ENCODE peak calls at places on chromosomes 3 and 15, in six cellular contexts. One of them, this sample, is unnamed.

GRCh38 chr3:30042274-30042859 is 564.0 kb upstream of the TGFBR2 start:
- DNase-seq in kidney glomerular epithelial cell: peak; percentile 77
- DNase-seq in brain microvascular endothelial cell: peak; percentile 78
- DNase-seq in colonic mucosa: peak; percentile 77
- DNase-seq in stimulated activated CD8-positive, alpha-beta memory T cell treated with anti-CD3 and anti-CD28 coated beads, Interleukin-2, amount 100 ng/mL, for 1 hour: no peak
- DNase-seq in WTC11: peak; percentile 58
- DNase-seq in this sample: peak; percentile 36

GRCh38 chr3:52890735-52891134 is 6.6 kb downstream of the STIMATE start:
- DNase-seq in WTC11: no peak
- DNase-seq in kidney glomerular epithelial cell: no peak
- DNase-seq in stimulated activated CD8-positive, alpha-beta memory T cell treated with anti-CD3 and anti-CD28 coated beads, Interleukin-2, amount 100 ng/mL, for 1 hour: no peak
- DNase-seq in brain microvascular endothelial cell: peak; percentile 22
- DNase-seq in colonic mucosa: no peak
- DNase-seq in this sample: no peak

GRCh38 chr3:191306428-191306827 is 22.8 kb upstream of the CCDC50 start:
- DNase-seq in WTC11: no peak
- DNase-seq in kidney glomerular epithelial cell: no peak
- DNase-seq in stimulated activated CD8-positive, alpha-beta memory T cell treated with anti-CD3 and anti-CD28 coated beads, Interleukin-2, amount 100 ng/mL, for 1 hour: no peak
- DNase-seq in colonic mucosa: no peak
- DNase-seq in brain microvascular endothelial cell: no peak
- DNase-seq in this sample: no peak

GRCh38 chr3:110459021-110459420 is 612.6 kb upstream of the NECTIN3 start:
- DNase-seq in colonic mucosa: no peak
- DNase-seq in WTC11: no peak
- DNase-seq in kidney glomerular epithelial cell: no peak
- DNase-seq in stimulated activated CD8-positive, alpha-beta memory T cell treated with anti-CD3 and anti-CD28 coated beads, Interleukin-2, amount 100 ng/mL, for 1 hour: no peak
- DNase-seq in brain microvascular endothelial cell: peak; percentile 1
- DNase-seq in this sample: no peak

GRCh38 chr15:72202302-72202701 is 4.7 kb upstream of the GRAMD2A start:
- DNase-seq in stimulated activated CD8-positive, alpha-beta memory T cell treated with anti-CD3 and anti-CD28 coated beads, Interleukin-2, amount 100 ng/mL, for 1 hour: no peak
- DNase-seq in colonic mucosa: no peak
- DNase-seq in brain microvascular endothelial cell: no peak
- DNase-seq in WTC11: no peak
- DNase-seq in kidney glomerular epithelial cell: no peak
- DNase-seq in this sample: no peak

GRCh38 chr3:71873093-71873611 is 88.2 kb upstream of the PROK2 start:
- DNase-seq in WTC11: no peak
- DNase-seq in brain microvascular endothelial cell: no peak
- DNase-seq in colonic mucosa: no peak
- DNase-seq in kidney glomerular epithelial cell: no peak
- DNase-seq in stimulated activated CD8-positive, alpha-beta memory T cell treated with anti-CD3 and anti-CD28 coated beads, Interleukin-2, amount 100 ng/mL, for 1 hour: no peak
- DNase-seq in this sample: no peak

GRCh38 chr15:20106026-20106425 is 435.6 kb downstream of the GOLGA6L6 start:
- DNase-seq in brain microvascular endothelial cell: no peak
- DNase-seq in WTC11: no peak
- DNase-seq in colonic mucosa: no peak
- DNase-seq in kidney glomerular epithelial cell: no peak
- DNase-seq in stimulated activated CD8-positive, alpha-beta memory T cell treated with anti-CD3 and anti-CD28 coated beads, Interleukin-2, amount 100 ng/mL, for 1 hour: no peak
- DNase-seq in this sample: no peak

GRCh38 chr3:192212979-192213378 is 514.4 kb downstream of the FGF12 start:
- DNase-seq in WTC11: no peak
- DNase-seq in brain microvascular endothelial cell: no peak
- DNase-seq in stimulated activated CD8-positive, alpha-beta memory T cell treated with anti-CD3 and anti-CD28 coated beads, Interleukin-2, amount 100 ng/mL, for 1 hour: no peak
- DNase-seq in kidney glomerular epithelial cell: no peak
- DNase-seq in colonic mucosa: no peak
- DNase-seq in this sample: no peak

GRCh38 chr3:153090973-153091372 is 71.1 kb upstream of the RAP2B start:
- DNase-seq in brain microvascular endothelial cell: no peak
- DNase-seq in WTC11: no peak
- DNase-seq in kidney glomerular epithelial cell: no peak
- DNase-seq in stimulated activated CD8-positive, alpha-beta memory T cell treated with anti-CD3 and anti-CD28 coated beads, Interleukin-2, amount 100 ng/mL, for 1 hour: no peak
- DNase-seq in colonic mucosa: no peak
- DNase-seq in this sample: no peak

GRCh38 chr15:72306211-72306785 is 13.7 kb downstream of the CELF6 start:
- DNase-seq in brain microvascular endothelial cell: peak; percentile 12
- DNase-seq in WTC11: peak; percentile 59
- DNase-seq in colonic mucosa: no peak
- DNase-seq in kidney glomerular epithelial cell: no peak
- DNase-seq in stimulated activated CD8-positive, alpha-beta memory T cell treated with anti-CD3 and anti-CD28 coated beads, Interleukin-2, amount 100 ng/mL, for 1 hour: no peak
- DNase-seq in this sample: no peak

GRCh38 chr15:64460737-64461576 is 579 bp downstream of the ZNF609 start:
- DNase-seq in kidney glomerular epithelial cell: peak; percentile 65
- DNase-seq in brain microvascular endothelial cell: peak; percentile 57
- DNase-seq in stimulated activated CD8-positive, alpha-beta memory T cell treated with anti-CD3 and anti-CD28 coated beads, Interleukin-2, amount 100 ng/mL, for 1 hour: no peak
- DNase-seq in colonic mucosa: peak; percentile 61
- DNase-seq in WTC11: peak; percentile 33
- DNase-seq in this sample: peak; percentile 50

GRCh38 chr3:43629254-43629653 is 7.4 kb upstream of the ANO10 start:
- DNase-seq in kidney glomerular epithelial cell: peak; percentile 94
- DNase-seq in colonic mucosa: no peak
- DNase-seq in stimulated activated CD8-positive, alpha-beta memory T cell treated with anti-CD3 and anti-CD28 coated beads, Interleukin-2, amount 100 ng/mL, for 1 hour: no peak
- DNase-seq in brain microvascular endothelial cell: no peak
- DNase-seq in WTC11: no peak
- DNase-seq in this sample: peak; percentile 74

GRCh38 chr3:188602111-188602510 is 448.2 kb downstream of the LPP start:
- DNase-seq in stimulated activated CD8-positive, alpha-beta memory T cell treated with anti-CD3 and anti-CD28 coated beads, Interleukin-2, amount 100 ng/mL, for 1 hour: no peak
- DNase-seq in brain microvascular endothelial cell: no peak
- DNase-seq in colonic mucosa: no peak
- DNase-seq in kidney glomerular epithelial cell: no peak
- DNase-seq in WTC11: no peak
- DNase-seq in this sample: no peak

GRCh38 chr3:39432342-39432741 is 25.8 kb downstream of the RPSA start:
- DNase-seq in brain microvascular endothelial cell: no peak
- DNase-seq in kidney glomerular epithelial cell: no peak
- DNase-seq in colonic mucosa: no peak
- DNase-seq in WTC11: no peak
- DNase-seq in stimulated activated CD8-positive, alpha-beta memory T cell treated with anti-CD3 and anti-CD28 coated beads, Interleukin-2, amount 100 ng/mL, for 1 hour: no peak
- DNase-seq in this sample: no peak

GRCh38 chr3:140557476-140557875 is 120.4 kb upstream of the TRIM42 start:
- DNase-seq in colonic mucosa: no peak
- DNase-seq in kidney glomerular epithelial cell: no peak
- DNase-seq in brain microvascular endothelial cell: no peak
- DNase-seq in WTC11: no peak
- DNase-seq in stimulated activated CD8-positive, alpha-beta memory T cell treated with anti-CD3 and anti-CD28 coated beads, Interleukin-2, amount 100 ng/mL, for 1 hour: no peak
- DNase-seq in this sample: no peak

GRCh38 chr15:71551566-71551965 is 258.8 kb upstream of the NR2E3 start:
- DNase-seq in WTC11: no peak
- DNase-seq in kidney glomerular epithelial cell: no peak
- DNase-seq in brain microvascular endothelial cell: no peak
- DNase-seq in colonic mucosa: no peak
- DNase-seq in stimulated activated CD8-positive, alpha-beta memory T cell treated with anti-CD3 and anti-CD28 coated beads, Interleukin-2, amount 100 ng/mL, for 1 hour: no peak
- DNase-seq in this sample: no peak

GRCh38 chr3:194132465-194133358 is 3.2 kb upstream of the HES1 start:
- DNase-seq in colonic mucosa: no peak
- DNase-seq in WTC11: no peak
- DNase-seq in kidney glomerular epithelial cell: no peak
- DNase-seq in brain microvascular endothelial cell: no peak
- DNase-seq in stimulated activated CD8-positive, alpha-beta memory T cell treated with anti-CD3 and anti-CD28 coated beads, Interleukin-2, amount 100 ng/mL, for 1 hour: no peak
- DNase-seq in this sample: no peak

GRCh38 chr15:90306560-90306959 is 41.1 kb downstream of the NGRN start:
- DNase-seq in WTC11: no peak
- DNase-seq in brain microvascular endothelial cell: no peak
- DNase-seq in colonic mucosa: no peak
- DNase-seq in kidney glomerular epithelial cell: no peak
- DNase-seq in stimulated activated CD8-positive, alpha-beta memory T cell treated with anti-CD3 and anti-CD28 coated beads, Interleukin-2, amount 100 ng/mL, for 1 hour: no peak
- DNase-seq in this sample: no peak

GRCh38 chr3:23761440-23761896 is 44.3 kb upstream of the UBE2E1 start:
- DNase-seq in kidney glomerular epithelial cell: peak; percentile 9
- DNase-seq in brain microvascular endothelial cell: peak; percentile 45
- DNase-seq in stimulated activated CD8-positive, alpha-beta memory T cell treated with anti-CD3 and anti-CD28 coated beads, Interleukin-2, amount 100 ng/mL, for 1 hour: no peak
- DNase-seq in WTC11: no peak
- DNase-seq in colonic mucosa: peak; percentile 37
- DNase-seq in this sample: no peak

GRCh38 chr3:72739521-72740466 is 108.5 kb downstream of the SHQ1 start:
- DNase-seq in WTC11: no peak
- DNase-seq in stimulated activated CD8-positive, alpha-beta memory T cell treated with anti-CD3 and anti-CD28 coated beads, Interleukin-2, amount 100 ng/mL, for 1 hour: no peak
- DNase-seq in brain microvascular endothelial cell: peak; percentile 45
- DNase-seq in kidney glomerular epithelial cell: peak; percentile 64
- DNase-seq in colonic mucosa: peak; percentile 43
- DNase-seq in this sample: peak; percentile 74

GRCh38 chr3:82448320-82448719 is 686.9 kb upstream of the GBE1 start:
- DNase-seq in stimulated activated CD8-positive, alpha-beta memory T cell treated with anti-CD3 and anti-CD28 coated beads, Interleukin-2, amount 100 ng/mL, for 1 hour: no peak
- DNase-seq in WTC11: no peak
- DNase-seq in brain microvascular endothelial cell: no peak
- DNase-seq in colonic mucosa: no peak
- DNase-seq in kidney glomerular epithelial cell: no peak
- DNase-seq in this sample: no peak

GRCh38 chr3:53180305-53181023 is 19.5 kb downstream of the PRKCD start:
- DNase-seq in WTC11: no peak
- DNase-seq in kidney glomerular epithelial cell: no peak
- DNase-seq in colonic mucosa: no peak
- DNase-seq in brain microvascular endothelial cell: no peak
- DNase-seq in stimulated activated CD8-positive, alpha-beta memory T cell treated with anti-CD3 and anti-CD28 coated beads, Interleukin-2, amount 100 ng/mL, for 1 hour: no peak
- DNase-seq in this sample: no peak

GRCh38 chr15:74928771-74929198 is 9.1 kb downstream of the COX5A start:
- DNase-seq in kidney glomerular epithelial cell: no peak
- DNase-seq in colonic mucosa: no peak
- DNase-seq in stimulated activated CD8-positive, alpha-beta memory T cell treated with anti-CD3 and anti-CD28 coated beads, Interleukin-2, amount 100 ng/mL, for 1 hour: no peak
- DNase-seq in WTC11: no peak
- DNase-seq in brain microvascular endothelial cell: no peak
- DNase-seq in this sample: no peak

GRCh38 chr15:63973212-63974009 is 72.9 kb downstream of the DAPK2 start:
- DNase-seq in brain microvascular endothelial cell: peak; percentile 40
- DNase-seq in kidney glomerular epithelial cell: no peak
- DNase-seq in stimulated activated CD8-positive, alpha-beta memory T cell treated with anti-CD3 and anti-CD28 coated beads, Interleukin-2, amount 100 ng/mL, for 1 hour: no peak
- DNase-seq in WTC11: no peak
- DNase-seq in colonic mucosa: peak; percentile 21
- DNase-seq in this sample: no peak

GRCh38 chr15:86610038-86610437 is 530.4 kb downstream of the AGBL1 start:
- DNase-seq in colonic mucosa: no peak
- DNase-seq in kidney glomerular epithelial cell: no peak
- DNase-seq in WTC11: no peak
- DNase-seq in brain microvascular endothelial cell: no peak
- DNase-seq in stimulated activated CD8-positive, alpha-beta memory T cell treated with anti-CD3 and anti-CD28 coated beads, Interleukin-2, amount 100 ng/mL, for 1 hour: no peak
- DNase-seq in this sample: no peak

GRCh38 chr3:133258358-133258757 is 141.5 kb upstream of the BFSP2 start:
- DNase-seq in WTC11: no peak
- DNase-seq in brain microvascular endothelial cell: peak; percentile 23
- DNase-seq in kidney glomerular epithelial cell: peak; percentile 90
- DNase-seq in stimulated activated CD8-positive, alpha-beta memory T cell treated with anti-CD3 and anti-CD28 coated beads, Interleukin-2, amount 100 ng/mL, for 1 hour: no peak
- DNase-seq in colonic mucosa: no peak
- DNase-seq in this sample: peak; percentile 41

GRCh38 chr15:85825719-85826118 is 31.0 kb upstream of the KLHL25 start:
- DNase-seq in WTC11: no peak
- DNase-seq in colonic mucosa: peak; percentile 41
- DNase-seq in stimulated activated CD8-positive, alpha-beta memory T cell treated with anti-CD3 and anti-CD28 coated beads, Interleukin-2, amount 100 ng/mL, for 1 hour: no peak
- DNase-seq in brain microvascular endothelial cell: no peak
- DNase-seq in kidney glomerular epithelial cell: no peak
- DNase-seq in this sample: no peak

GRCh38 chr3:176939022-176939817 is 258.1 kb downstream of the TBL1XR1 start:
- DNase-seq in brain microvascular endothelial cell: peak; percentile 51
- DNase-seq in stimulated activated CD8-positive, alpha-beta memory T cell treated with anti-CD3 and anti-CD28 coated beads, Interleukin-2, amount 100 ng/mL, for 1 hour: no peak
- DNase-seq in WTC11: peak; percentile 25
- DNase-seq in kidney glomerular epithelial cell: peak; percentile 56
- DNase-seq in colonic mucosa: peak; percentile 37
- DNase-seq in this sample: peak; percentile 59

GRCh38 chr3:23776352-23776891 is 29.3 kb upstream of the UBE2E1 start:
- DNase-seq in stimulated activated CD8-positive, alpha-beta memory T cell treated with anti-CD3 and anti-CD28 coated beads, Interleukin-2, amount 100 ng/mL, for 1 hour: no peak
- DNase-seq in kidney glomerular epithelial cell: peak; percentile 51
- DNase-seq in brain microvascular endothelial cell: peak; percentile 70
- DNase-seq in WTC11: no peak
- DNase-seq in colonic mucosa: no peak
- DNase-seq in this sample: no peak

GRCh38 chr3:131794766-131795381 is 239.9 kb downstream of the CPNE4 start:
- DNase-seq in kidney glomerular epithelial cell: peak; percentile 49
- DNase-seq in WTC11: peak; percentile 37
- DNase-seq in colonic mucosa: peak; percentile 20
- DNase-seq in stimulated activated CD8-positive, alpha-beta memory T cell treated with anti-CD3 and anti-CD28 coated beads, Interleukin-2, amount 100 ng/mL, for 1 hour: no peak
- DNase-seq in brain microvascular endothelial cell: peak; percentile 54
- DNase-seq in this sample: peak; percentile 18

GRCh38 chr15:48002772-48003171 is 118.0 kb upstream of the SLC24A5 start:
- DNase-seq in brain microvascular endothelial cell: no peak
- DNase-seq in WTC11: no peak
- DNase-seq in kidney glomerular epithelial cell: no peak
- DNase-seq in stimulated activated CD8-positive, alpha-beta memory T cell treated with anti-CD3 and anti-CD28 coated beads, Interleukin-2, amount 100 ng/mL, for 1 hour: no peak
- DNase-seq in colonic mucosa: no peak
- DNase-seq in this sample: no peak

GRCh38 chr3:112074616-112075497 is 11.3 kb upstream of the C3orf52 start:
- DNase-seq in kidney glomerular epithelial cell: peak; percentile 95
- DNase-seq in brain microvascular endothelial cell: peak; percentile 96
- DNase-seq in WTC11: no peak
- DNase-seq in stimulated activated CD8-positive, alpha-beta memory T cell treated with anti-CD3 and anti-CD28 coated beads, Interleukin-2, amount 100 ng/mL, for 1 hour: no peak
- DNase-seq in colonic mucosa: peak; percentile 70
- DNase-seq in this sample: peak; percentile 96

GRCh38 chr3:72161870-72162617 is 377.1 kb upstream of the PROK2 start:
- DNase-seq in stimulated activated CD8-positive, alpha-beta memory T cell treated with anti-CD3 and anti-CD28 coated beads, Interleukin-2, amount 100 ng/mL, for 1 hour: no peak
- DNase-seq in brain microvascular endothelial cell: no peak
- DNase-seq in colonic mucosa: peak; percentile 56
- DNase-seq in kidney glomerular epithelial cell: peak; percentile 73
- DNase-seq in WTC11: no peak
- DNase-seq in this sample: peak; percentile 10

GRCh38 chr3:8624612-8625011 is 20.0 kb downstream of the SSUH2 start:
- DNase-seq in WTC11: no peak
- DNase-seq in kidney glomerular epithelial cell: no peak
- DNase-seq in stimulated activated CD8-positive, alpha-beta memory T cell treated with anti-CD3 and anti-CD28 coated beads, Interleukin-2, amount 100 ng/mL, for 1 hour: no peak
- DNase-seq in colonic mucosa: no peak
- DNase-seq in brain microvascular endothelial cell: no peak
- DNase-seq in this sample: no peak

GRCh38 chr3:104510091-104510860 is 856.4 kb upstream of the ALCAM start:
- DNase-seq in colonic mucosa: no peak
- DNase-seq in kidney glomerular epithelial cell: no peak
- DNase-seq in WTC11: no peak
- DNase-seq in stimulated activated CD8-positive, alpha-beta memory T cell treated with anti-CD3 and anti-CD28 coated beads, Interleukin-2, amount 100 ng/mL, for 1 hour: no peak
- DNase-seq in brain microvascular endothelial cell: no peak
- DNase-seq in this sample: no peak

GRCh38 chr15:33742807-33743206 is 225.5 kb upstream of the CHRM5 start:
- DNase-seq in stimulated activated CD8-positive, alpha-beta memory T cell treated with anti-CD3 and anti-CD28 coated beads, Interleukin-2, amount 100 ng/mL, for 1 hour: no peak
- DNase-seq in kidney glomerular epithelial cell: no peak
- DNase-seq in WTC11: no peak
- DNase-seq in colonic mucosa: no peak
- DNase-seq in brain microvascular endothelial cell: no peak
- DNase-seq in this sample: no peak

GRCh38 chr3:179260949-179261765 is 10.2 kb upstream of the KCNMB3 start:
- DNase-seq in WTC11: peak; percentile 71
- DNase-seq in colonic mucosa: peak; percentile 73
- DNase-seq in stimulated activated CD8-positive, alpha-beta memory T cell treated with anti-CD3 and anti-CD28 coated beads, Interleukin-2, amount 100 ng/mL, for 1 hour: peak; percentile 33
- DNase-seq in brain microvascular endothelial cell: peak; percentile 34
- DNase-seq in kidney glomerular epithelial cell: peak; percentile 61
- DNase-seq in this sample: no peak

GRCh38 chr15:65796610-65797012 is 4.5 kb upstream of the DENND4A start:
- DNase-seq in kidney glomerular epithelial cell: peak; percentile 27
- DNase-seq in WTC11: no peak
- DNase-seq in colonic mucosa: no peak
- DNase-seq in stimulated activated CD8-positive, alpha-beta memory T cell treated with anti-CD3 and anti-CD28 coated beads, Interleukin-2, amount 100 ng/mL, for 1 hour: no peak
- DNase-seq in brain microvascular endothelial cell: peak; percentile 37
- DNase-seq in this sample: peak; percentile 24